ENCODE peak calls at places on chromosomes 12 and 14, in ten cellular contexts. B is GM23248, E is GM12865, A is Calu3, I is H9, S is psoas muscle, R is cardiac fibroblast, C is non-pigmented ciliary epithelial cell, W is EH, T is GM03348. K is an unnamed sample.

GRCh38 chr14:24428628-24429394 is 657 bp downstream of the CBLN3 start:
- DNase-seq in B (peak; percentile 33), E (no peak), A (no peak), I (no peak), S (no peak), R (no peak), C (no peak), W (no peak), T (no peak), K (no peak)

GRCh38 chr14:53951661-53952265 is 4.9 kb downstream of the BMP4 start:
- DNase-seq in B (no peak), E (no peak), A (no peak), I (peak; percentile 48), S (no peak), R (no peak), C (no peak), W (peak; percentile 11), T (no peak), K (peak; percentile 90)

GRCh38 chr12:117980621-117981020 is 11.8 kb upstream of the KSR2 start:
- DNase-seq in B (peak; percentile 24), E (no peak), A (no peak), I (no peak), S (no peak), R (no peak), C (no peak), W (no peak), T (no peak), K (no peak)

GRCh38 chr12:54998958-54999510 is 14.5 kb upstream of the TESPA1 start:
- DNase-seq in B (no peak), E (no peak), A (no peak), I (no peak), S (no peak), R (no peak), C (no peak), W (peak; percentile 7), T (no peak), K (no peak)

GRCh38 chr12:26878661-26879119 is 45.7 kb upstream of the ITPR2 start:
- DNase-seq in B (no peak), E (peak; percentile 39), A (no peak), I (no peak), S (peak; percentile 59), R (peak; percentile 29), C (no peak), W (peak; percentile 1), T (peak; percentile 28), K (no peak)

GRCh38 chr14:33364536-33364935 is 425.9 kb downstream of the NPAS3 start:
- DNase-seq in B (no peak), E (no peak), A (no peak), I (no peak), S (no peak), R (no peak), C (no peak), W (no peak), T (no peak), K (no peak)

GRCh38 chr14:33210304-33210703 is 271.6 kb downstream of the NPAS3 start:
- DNase-seq in B (peak; percentile 41), E (no peak), A (no peak), I (no peak), S (no peak), R (peak; percentile 49), C (no peak), W (peak; percentile 21), T (peak; percentile 17), K (peak; percentile 33)

GRCh38 chr12:110122929-110123328 is 1.2 kb upstream of the IFT81 start:
- DNase-seq in B (no peak), E (no peak), A (no peak), I (no peak), S (no peak), R (no peak), C (no peak), W (no peak), T (no peak), K (no peak)

GRCh38 chr14:76768201-76768656 is 7.0 kb downstream of the VASH1 start:
- DNase-seq in B (no peak), E (peak; percentile 74), A (no peak), I (peak; percentile 76), S (peak; percentile 49), R (no peak), C (no peak), W (no peak), T (no peak), K (peak; percentile 42)

GRCh38 chr14:94383777-94384176 is 4.6 kb downstream of the SERPINA1 start:
- DNase-seq in B (no peak), E (no peak), A (no peak), I (peak; percentile 14), S (no peak), R (no peak), C (no peak), W (no peak), T (no peak), K (no peak)

GRCh38 chr14:67574156-67574555 is 25.9 kb downstream of the PIGH start:
- DNase-seq in B (no peak), E (no peak), A (no peak), I (no peak), S (no peak), R (no peak), C (no peak), W (no peak), T (no peak), K (no peak)

GRCh38 chr12:46494424-46494823 is 121.9 kb upstream of the SLC38A2 start:
- DNase-seq in B (peak; percentile 63), E (no peak), A (no peak), I (no peak), S (no peak), R (peak; percentile 83), C (peak; percentile 70), W (peak; percentile 87), T (peak; percentile 70), K (no peak)

GRCh38 chr14:73888971-73889370 is 2.3 kb downstream of the ZNF410 start:
- DNase-seq in B (peak; percentile 69), E (no peak), A (no peak), I (no peak), S (no peak), R (peak; percentile 21), C (no peak), W (peak; percentile 88), T (peak; percentile 28), K (peak; percentile 91)

GRCh38 chr12:30286345-30286926 is 409.2 kb downstream of the IPO8 start:
- DNase-seq in B (peak; percentile 51), E (peak; percentile 32), A (peak; percentile 7), I (no peak), S (no peak), R (peak; percentile 74), C (peak; percentile 14), W (peak; percentile 23), T (peak; percentile 31), K (peak; percentile 25)

GRCh38 chr14:99276482-99276881 is 4.5 kb upstream of the BCL11B start:
- DNase-seq in B (no peak), E (no peak), A (no peak), I (no peak), S (no peak), R (no peak), C (no peak), W (no peak), T (no peak), K (no peak)

GRCh38 chr12:105948331-105948730 is 190.4 kb downstream of the NUAK1 start:
- DNase-seq in B (peak; percentile 17), E (no peak), A (no peak), I (no peak), S (no peak), R (peak; percentile 31), C (no peak), W (peak; percentile 76), T (peak; percentile 36), K (no peak)

GRCh38 chr14:22561661-22562579 is 27.1 kb downstream of the DAD1 start:
- DNase-seq in B (no peak), E (peak; percentile 75), A (no peak), I (no peak), S (no peak), R (no peak), C (no peak), W (no peak), T (no peak), K (no peak)

GRCh38 chr14:76339922-76340615 is 35.9 kb upstream of the ESRRB start:
- DNase-seq in B (no peak), E (no peak), A (no peak), I (no peak), S (no peak), R (no peak), C (no peak), W (no peak), T (no peak), K (no peak)

GRCh38 chr12:124727244-124727673 is 136.4 kb downstream of the SCARB1 start:
- DNase-seq in B (peak; percentile 93), E (peak; percentile 46), A (peak; percentile 98), I (no peak), S (peak; percentile 80), R (peak; percentile 56), C (no peak), W (peak; percentile 87), T (peak; percentile 74), K (peak; percentile 93)

GRCh38 chr14:50018236-50019210 is 97.8 kb downstream of the VCPKMT start:
- DNase-seq in B (peak; percentile 63), E (no peak), A (peak; percentile 65), I (no peak), S (peak; percentile 21), R (peak; percentile 52), C (no peak), W (peak; percentile 62), T (no peak), K (peak; percentile 64)

GRCh38 chr14:99524804-99525698 is 43.8 kb downstream of the CCNK start:
- DNase-seq in B (peak; percentile 78), E (no peak), A (peak; percentile 35), I (no peak), S (peak; percentile 10), R (peak; percentile 51), C (no peak), W (peak; percentile 71), T (peak; percentile 72), K (no peak)

GRCh38 chr14:39173198-39173597 is 1.9 kb upstream of the PNN start:
- DNase-seq in B (no peak), E (no peak), A (no peak), I (no peak), S (no peak), R (no peak), C (no peak), W (no peak), T (no peak), K (no peak)

GRCh38 chr12:74537126-74537706 is 419 bp upstream of the ATXN7L3B start:
- DNase-seq in B (peak; percentile 78), E (peak; percentile 73), A (no peak), I (no peak), S (no peak), R (peak; percentile 78), C (peak; percentile 31), W (peak; percentile 70), T (peak; percentile 69), K (peak; percentile 91)

GRCh38 chr12:13347241-13348043 is 150.9 kb downstream of the EMP1 start:
- DNase-seq in B (peak; percentile 94), E (no peak), A (peak; percentile 46), I (no peak), S (peak; percentile 42), R (peak; percentile 91), C (peak; percentile 41), W (peak; percentile 83), T (peak; percentile 83), K (no peak)

GRCh38 chr14:105324871-105325270 is 10.3 kb downstream of the PACS2 start:
- DNase-seq in B (no peak), E (no peak), A (no peak), I (no peak), S (no peak), R (no peak), C (no peak), W (no peak), T (no peak), K (no peak)

GRCh38 chr12:116969615-116970575 is 59.1 kb downstream of the FBXW8 start:
- DNase-seq in B (peak; percentile 42), E (no peak), A (no peak), I (no peak), S (peak; percentile 44), R (peak; percentile 29), C (no peak), W (peak; percentile 42), T (peak; percentile 30), K (no peak)

GRCh38 chr12:99619389-99620158 is 28.0 kb upstream of the GARIN6 start:
- DNase-seq in B (peak; percentile 63), E (peak; percentile 61), A (peak; percentile 7), I (peak; percentile 77), S (no peak), R (peak; percentile 27), C (no peak), W (peak; percentile 41), T (peak; percentile 23), K (peak; percentile 21)

GRCh38 chr14:103839569-103839968 is 7.8 kb downstream of the PPP1R13B start:
- DNase-seq in B (no peak), E (no peak), A (no peak), I (no peak), S (no peak), R (no peak), C (no peak), W (no peak), T (no peak), K (no peak)

K was measured in trophoblast cell.